ENCODE peak calls at places on chromosome 5, in six cellular contexts. One of them, this sample, is unnamed.

GRCh38 chr5:121969660-121970295 is 8.0 kb downstream of the SRFBP1 start:
- DNase-seq in IMR-90: peak; percentile 31
- DNase-seq in transverse colon: no peak
- DNase-seq in body of pancreas: no peak
- DNase-seq in heart left ventricle: no peak
- DNase-seq in HCT116: no peak
- DNase-seq in this sample: no peak

GRCh38 chr5:33925278-33925677 is 10.9 kb upstream of the RXFP3 start:
- DNase-seq in body of pancreas: no peak
- DNase-seq in IMR-90: no peak
- DNase-seq in HCT116: no peak
- DNase-seq in heart left ventricle: no peak
- DNase-seq in transverse colon: no peak
- DNase-seq in this sample: no peak

GRCh38 chr5:9431496-9432258 is 114.2 kb downstream of the SEMA5A start:
- DNase-seq in heart left ventricle: no peak
- DNase-seq in HCT116: no peak
- DNase-seq in transverse colon: no peak
- DNase-seq in IMR-90: peak; percentile 81
- DNase-seq in body of pancreas: no peak
- DNase-seq in this sample: no peak

GRCh38 chr5:30502277-30502676 is 691.2 kb upstream of the CDH6 start:
- DNase-seq in body of pancreas: no peak
- DNase-seq in HCT116: no peak
- DNase-seq in heart left ventricle: no peak
- DNase-seq in transverse colon: no peak
- DNase-seq in IMR-90: peak; percentile 52
- DNase-seq in this sample: no peak

GRCh38 chr5:80082731-80083114 is 47.6 kb downstream of the THBS4 start:
- DNase-seq in transverse colon: peak; percentile 45
- DNase-seq in IMR-90: peak; percentile 70
- DNase-seq in HCT116: peak; percentile 22
- DNase-seq in body of pancreas: peak; percentile 64
- DNase-seq in heart left ventricle: peak; percentile 88
- DNase-seq in this sample: peak; percentile 81

GRCh38 chr5:73229271-73229670 is 56.3 kb downstream of the TMEM174 start:
- DNase-seq in heart left ventricle: no peak
- DNase-seq in body of pancreas: no peak
- DNase-seq in IMR-90: peak; percentile 67
- DNase-seq in transverse colon: no peak
- DNase-seq in HCT116: no peak
- DNase-seq in this sample: no peak

GRCh38 chr5:60538955-60539866 is 160.8 kb downstream of the DEPDC1B start:
- DNase-seq in heart left ventricle: no peak
- DNase-seq in IMR-90: peak; percentile 5
- DNase-seq in HCT116: no peak
- DNase-seq in body of pancreas: no peak
- DNase-seq in transverse colon: no peak
- DNase-seq in this sample: no peak

GRCh38 chr5:179405426-179406030 is 60.3 kb upstream of the ADAMTS2 start:
- DNase-seq in IMR-90: no peak
- DNase-seq in body of pancreas: no peak
- DNase-seq in heart left ventricle: no peak
- DNase-seq in transverse colon: no peak
- DNase-seq in HCT116: no peak
- DNase-seq in this sample: no peak

GRCh38 chr5:1786621-1787471 is 12.8 kb downstream of the MRPL36 start:
- DNase-seq in IMR-90: no peak
- DNase-seq in HCT116: no peak
- DNase-seq in transverse colon: no peak
- DNase-seq in heart left ventricle: no peak
- DNase-seq in body of pancreas: no peak
- DNase-seq in this sample: no peak

GRCh38 chr5:133123297-133123696 is 71.5 kb downstream of the HSPA4 start:
- DNase-seq in IMR-90: no peak
- DNase-seq in heart left ventricle: no peak
- DNase-seq in HCT116: no peak
- DNase-seq in transverse colon: no peak
- DNase-seq in body of pancreas: no peak
- DNase-seq in this sample: no peak

GRCh38 chr5:113488645-113489184 is 462 bp upstream of the MCC start:
- DNase-seq in heart left ventricle: no peak
- DNase-seq in body of pancreas: no peak
- DNase-seq in HCT116: peak; percentile 8
- DNase-seq in IMR-90: peak; percentile 4
- DNase-seq in transverse colon: no peak
- DNase-seq in this sample: no peak

GRCh38 chr5:179126506-179126991 is 66.4 kb downstream of the ZNF354C start:
- DNase-seq in body of pancreas: no peak
- DNase-seq in IMR-90: no peak
- DNase-seq in heart left ventricle: no peak
- DNase-seq in transverse colon: no peak
- DNase-seq in HCT116: no peak
- DNase-seq in this sample: no peak

GRCh38 chr5:11384441-11385250 is 519.6 kb downstream of the CTNND2 start:
- DNase-seq in IMR-90: no peak
- DNase-seq in HCT116: no peak
- DNase-seq in body of pancreas: peak; percentile 55
- DNase-seq in heart left ventricle: no peak
- DNase-seq in transverse colon: no peak
- DNase-seq in this sample: no peak

GRCh38 chr5:53490747-53491146 is 10.3 kb downstream of the FST start:
- DNase-seq in IMR-90: peak; percentile 87
- DNase-seq in transverse colon: no peak
- DNase-seq in HCT116: no peak
- DNase-seq in body of pancreas: no peak
- DNase-seq in heart left ventricle: no peak
- DNase-seq in this sample: no peak

GRCh38 chr5:87121315-87122170 is 146.1 kb upstream of the RASA1 start:
- DNase-seq in HCT116: peak; percentile 71
- DNase-seq in IMR-90: peak; percentile 91
- DNase-seq in body of pancreas: peak; percentile 5
- DNase-seq in heart left ventricle: no peak
- DNase-seq in transverse colon: peak; percentile 14
- DNase-seq in this sample: peak; percentile 31

GRCh38 chr5:145660897-145661650 is 174.1 kb downstream of the PRELID2 start:
- DNase-seq in HCT116: no peak
- DNase-seq in heart left ventricle: no peak
- DNase-seq in transverse colon: no peak
- DNase-seq in body of pancreas: peak; percentile 17
- DNase-seq in IMR-90: peak; percentile 60
- DNase-seq in this sample: no peak

GRCh38 chr5:73534971-73535370 is 30.5 kb downstream of the ANKRA2 start:
- DNase-seq in transverse colon: no peak
- DNase-seq in HCT116: no peak
- DNase-seq in IMR-90: no peak
- DNase-seq in body of pancreas: no peak
- DNase-seq in heart left ventricle: no peak
- DNase-seq in this sample: no peak

GRCh38 chr5:82885657-82886389 is 191.4 kb downstream of the TMEM167A start:
- DNase-seq in transverse colon: no peak
- DNase-seq in body of pancreas: peak; percentile 9
- DNase-seq in IMR-90: peak; percentile 20
- DNase-seq in HCT116: no peak
- DNase-seq in heart left ventricle: no peak
- DNase-seq in this sample: no peak

GRCh38 chr5:173775261-173775660 is 112.9 kb upstream of the CPEB4 start:
- DNase-seq in transverse colon: no peak
- DNase-seq in HCT116: no peak
- DNase-seq in heart left ventricle: no peak
- DNase-seq in IMR-90: no peak
- DNase-seq in body of pancreas: no peak
- DNase-seq in this sample: no peak

GRCh38 chr5:123610665-123611406 is 98.9 kb downstream of the CSNK1G3 start:
- DNase-seq in heart left ventricle: no peak
- DNase-seq in body of pancreas: no peak
- DNase-seq in HCT116: peak; percentile 54
- DNase-seq in transverse colon: no peak
- DNase-seq in IMR-90: peak; percentile 80
- DNase-seq in this sample: peak; percentile 18

GRCh38 chr5:17315710-17316221 is 98.3 kb downstream of the BASP1 start:
- DNase-seq in heart left ventricle: no peak
- DNase-seq in HCT116: no peak
- DNase-seq in transverse colon: no peak
- DNase-seq in body of pancreas: no peak
- DNase-seq in IMR-90: peak; percentile 90
- DNase-seq in this sample: no peak

GRCh38 chr5:147782053-147783028 is at the start of gene JAKMIP2:
- DNase-seq in transverse colon: peak; percentile 42
- DNase-seq in body of pancreas: peak; percentile 54
- DNase-seq in IMR-90: peak; percentile 1
- DNase-seq in heart left ventricle: peak; percentile 88
- DNase-seq in HCT116: no peak
- DNase-seq in this sample: peak; percentile 72

GRCh38 chr5:88128813-88129212 is 139.8 kb downstream of the TMEM161B start:
- DNase-seq in heart left ventricle: no peak
- DNase-seq in body of pancreas: no peak
- DNase-seq in transverse colon: no peak
- DNase-seq in IMR-90: no peak
- DNase-seq in HCT116: no peak
- DNase-seq in this sample: no peak

GRCh38 chr5:125480901-125481300 is 734.5 kb upstream of the ZNF608 start:
- DNase-seq in heart left ventricle: no peak
- DNase-seq in transverse colon: no peak
- DNase-seq in HCT116: no peak
- DNase-seq in IMR-90: no peak
- DNase-seq in body of pancreas: no peak
- DNase-seq in this sample: no peak

GRCh38 chr5:32733582-32734340 is 22.6 kb downstream of the NPR3 start:
- DNase-seq in HCT116: no peak
- DNase-seq in heart left ventricle: no peak
- DNase-seq in IMR-90: no peak
- DNase-seq in transverse colon: no peak
- DNase-seq in body of pancreas: no peak
- DNase-seq in this sample: no peak

DNA sequence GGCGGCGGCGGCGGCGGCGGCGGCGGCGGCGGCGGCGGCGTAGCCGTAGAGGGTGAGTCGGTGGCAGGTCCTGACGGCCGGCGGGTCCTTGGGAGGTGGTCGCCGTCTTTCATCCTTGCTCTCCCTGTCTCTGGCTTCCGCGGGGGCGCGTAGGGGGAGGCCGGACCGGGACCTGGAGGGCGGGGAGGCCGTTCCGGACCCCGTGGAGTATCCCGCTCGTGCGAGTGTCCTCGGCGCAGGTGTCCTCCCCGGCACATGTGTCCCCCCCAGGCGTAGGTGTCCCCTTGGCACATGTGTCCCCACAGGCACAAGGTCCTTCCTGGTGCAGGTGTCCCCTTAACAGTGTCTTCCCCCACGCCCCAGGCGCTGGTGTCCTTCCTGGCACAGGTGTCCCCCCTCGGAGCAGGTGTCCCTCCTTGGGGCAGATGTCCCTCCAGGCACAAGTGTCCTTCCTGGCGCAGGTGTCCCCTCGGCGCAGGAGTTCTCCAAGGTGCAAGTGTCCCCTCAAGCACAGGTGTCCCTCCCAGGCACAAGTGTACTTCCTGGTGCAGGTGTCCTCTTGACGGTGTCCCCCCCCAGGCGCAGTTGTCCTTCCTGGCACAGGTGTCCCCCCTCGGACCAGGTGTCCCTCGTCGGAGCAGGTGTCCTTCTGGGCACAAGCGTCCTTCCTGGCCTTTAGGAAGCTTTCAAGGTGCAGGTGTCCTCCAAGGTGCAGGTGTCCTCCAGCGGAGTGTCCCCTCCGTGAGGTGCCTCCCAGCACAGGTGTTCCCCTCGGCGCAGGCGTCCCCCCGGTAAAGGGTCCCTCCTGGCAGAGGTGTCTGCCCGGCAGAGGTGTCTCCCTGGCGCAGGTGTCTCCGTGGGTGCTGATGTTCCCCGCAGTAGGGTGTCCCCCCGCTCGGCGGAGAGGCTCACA is 519 bp downstream of the EXOC3 start:
- DNase-seq in HCT116: no peak
- DNase-seq in heart left ventricle: peak; percentile 59
- DNase-seq in IMR-90: no peak
- DNase-seq in transverse colon: peak; percentile 25
- DNase-seq in body of pancreas: no peak
- DNase-seq in this sample: peak; percentile 20
- H3K4me3 ChIP-seq in HCT116: peak overlapping the region; percentile 99
- H3K4me3 ChIP-seq in heart left ventricle: peak overlapping the region; percentile 87
- H3K4me3 ChIP-seq in IMR-90: peak overlapping the region; percentile 82
- H3K4me3 ChIP-seq in transverse colon: peak overlapping the region; percentile 76
- H3K4me3 ChIP-seq in body of pancreas: peak overlapping the region; percentile 88
- H3K4me3 ChIP-seq in this sample: peak overlapping the region; percentile 43

DNA sequence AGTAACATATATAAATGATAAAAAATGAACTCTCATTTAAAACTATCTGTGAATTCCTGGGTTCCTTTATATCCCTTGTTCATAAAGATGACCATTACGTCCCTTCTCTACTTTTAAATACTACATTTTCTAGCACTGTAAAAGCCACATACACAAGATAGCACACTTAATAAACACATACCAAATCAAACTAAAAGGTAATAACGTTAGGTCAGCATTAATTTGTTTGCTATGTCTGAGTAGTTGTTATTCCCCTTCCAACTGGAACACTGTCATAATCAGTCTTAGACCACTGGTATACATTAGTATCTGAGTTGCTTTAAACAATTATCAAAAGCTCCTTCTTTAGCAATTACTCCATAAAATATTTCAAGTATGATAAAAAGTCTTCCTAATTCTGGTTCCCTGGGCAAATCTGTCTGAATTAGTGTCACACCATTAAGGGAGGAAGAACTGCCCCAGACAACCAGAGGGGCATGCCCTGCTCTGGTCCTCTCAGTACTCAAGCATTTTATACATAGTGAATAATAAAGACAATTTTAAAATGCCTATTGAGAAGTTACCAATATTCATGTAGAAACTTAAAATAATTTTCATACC is 98.1 kb downstream of the RAPGEF6 start:
- DNase-seq in transverse colon: no peak
- DNase-seq in IMR-90: no peak
- DNase-seq in HCT116: no peak
- DNase-seq in heart left ventricle: no peak
- DNase-seq in body of pancreas: no peak
- DNase-seq in this sample: no peak
- TF ChIP-seq CTCF in transverse colon: no peak
- TF ChIP-seq CTCF in IMR-90: no peak
- TF ChIP-seq CTCF in HCT116: no peak
- TF ChIP-seq CTCF in heart left ventricle: no peak
- TF ChIP-seq CTCF in body of pancreas: no peak
- TF ChIP-seq CTCF in this sample: no peak

GRCh38 chr5:144170276-144171024 is at the start of the genes KCTD16 and YIPF5:
- DNase-seq in transverse colon: peak; percentile 98
- DNase-seq in heart left ventricle: peak; percentile 98
- DNase-seq in IMR-90: peak; percentile 96
- DNase-seq in body of pancreas: peak; percentile 98
- DNase-seq in HCT116: peak; percentile 92
- DNase-seq in this sample: peak; percentile 94
- TF ChIP-seq POLR2A in transverse colon: peak; percentile 83
- TF ChIP-seq POLR2A in heart left ventricle: no peak
- TF ChIP-seq POLR2A in IMR-90: peak; percentile 93
- TF ChIP-seq POLR2A in body of pancreas: peak; percentile 76
- TF ChIP-seq POLR2A in HCT116: peak; percentile 84
- TF ChIP-seq POLR2A in this sample: no peak

GRCh38 chr5:139677404-139678282 is 29.5 kb downstream of the CXXC5 start:
- DNase-seq in HCT116: no peak
- DNase-seq in body of pancreas: peak; percentile 82
- DNase-seq in IMR-90: no peak
- DNase-seq in heart left ventricle: no peak
- DNase-seq in transverse colon: no peak
- DNase-seq in this sample: no peak
- H3K4me3 ChIP-seq in HCT116: no peak overlapping the region
- H3K4me3 ChIP-seq in body of pancreas: no peak overlapping the region
- H3K4me3 ChIP-seq in IMR-90: no peak overlapping the region
- H3K4me3 ChIP-seq in heart left ventricle: no peak overlapping the region
- H3K4me3 ChIP-seq in transverse colon: no peak overlapping the region
- H3K4me3 ChIP-seq in this sample: no peak overlapping the region